ENCODE peak calls at places on chromosomes 7 and 10, in four cellular contexts. One of them, this sample, is unnamed.

GRCh38 chr10:91944880-91945630 is 21.5 kb downstream of the BTAF1 start:
- DNase-seq in bronchial epithelial cell: peak
- DNase-seq in HFFc6: peak
- DNase-seq in WTC11: no peak
- DNase-seq in this sample: no peak

GRCh38 chr10:25017247-25017590 is 807 bp downstream of the THNSL1 start:
- DNase-seq in WTC11: no peak
- DNase-seq in HFFc6: no peak
- DNase-seq in bronchial epithelial cell: no peak
- DNase-seq in this sample: no peak

GRCh38 chr10:28849309-28849708 is 172.0 kb downstream of the BAMBI start:
- DNase-seq in WTC11: no peak
- DNase-seq in bronchial epithelial cell: peak
- DNase-seq in HFFc6: no peak
- DNase-seq in this sample: no peak

GRCh38 chr7:42720871-42721835 is 190.7 kb downstream of the C7orf25 start:
- DNase-seq in HFFc6: no peak
- DNase-seq in bronchial epithelial cell: no peak
- DNase-seq in WTC11: no peak
- DNase-seq in this sample: no peak

GRCh38 chr7:37141742-37142141 is 306.9 kb downstream of the ELMO1 start:
- DNase-seq in bronchial epithelial cell: no peak
- DNase-seq in WTC11: no peak
- DNase-seq in HFFc6: no peak
- DNase-seq in this sample: no peak

GRCh38 chr7:22663319-22663718 is 63.7 kb upstream of the IL6 start:
- DNase-seq in bronchial epithelial cell: no peak
- DNase-seq in HFFc6: peak
- DNase-seq in WTC11: no peak
- DNase-seq in this sample: no peak

GRCh38 chr10:12628964-12629766 is 279.8 kb downstream of the CAMK1D start:
- DNase-seq in WTC11: no peak
- DNase-seq in HFFc6: no peak
- DNase-seq in bronchial epithelial cell: no peak
- DNase-seq in this sample: no peak

GRCh38 chr10:13472359-13472758 is 56.5 kb downstream of the BEND7 start:
- DNase-seq in bronchial epithelial cell: no peak
- DNase-seq in WTC11: no peak
- DNase-seq in HFFc6: no peak
- DNase-seq in this sample: no peak

GRCh38 chr7:93279541-93279940 is 47.4 kb downstream of the VPS50 start:
- DNase-seq in bronchial epithelial cell: no peak
- DNase-seq in WTC11: no peak
- DNase-seq in HFFc6: no peak
- DNase-seq in this sample: no peak

GRCh38 chr10:17199351-17199804 is 2.1 kb downstream of the TRDMT1 start:
- DNase-seq in bronchial epithelial cell: no peak
- DNase-seq in HFFc6: peak
- DNase-seq in WTC11: no peak
- DNase-seq in this sample: no peak

GRCh38 chr10:74213571-74214162 is 62.6 kb downstream of the ADK start:
- DNase-seq in bronchial epithelial cell: peak
- DNase-seq in HFFc6: peak
- DNase-seq in WTC11: peak
- DNase-seq in this sample: no peak

GRCh38 chr10:64379898-64380297 is 858.7 kb downstream of the REEP3 start:
- DNase-seq in bronchial epithelial cell: no peak
- DNase-seq in HFFc6: no peak
- DNase-seq in WTC11: no peak
- DNase-seq in this sample: no peak

GRCh38 chr10:72356987-72357386 is 2.3 kb upstream of the DNAJB12 start:
- DNase-seq in HFFc6: no peak
- DNase-seq in WTC11: no peak
- DNase-seq in bronchial epithelial cell: no peak
- DNase-seq in this sample: no peak

GRCh38 chr10:98994030-98994429 is 241.6 kb downstream of the HPSE2 start:
- DNase-seq in WTC11: no peak
- DNase-seq in HFFc6: no peak
- DNase-seq in bronchial epithelial cell: no peak
- DNase-seq in this sample: no peak

GRCh38 chr7:140685407-140686087 is 11.0 kb upstream of the NDUFB2 start:
- DNase-seq in bronchial epithelial cell: no peak
- DNase-seq in HFFc6: no peak
- DNase-seq in WTC11: no peak
- DNase-seq in this sample: no peak

GRCh38 chr7:38223311-38223710 is 45.3 kb downstream of the STARD3NL start:
- DNase-seq in HFFc6: no peak
- DNase-seq in bronchial epithelial cell: no peak
- DNase-seq in WTC11: no peak
- DNase-seq in this sample: no peak

GRCh38 chr7:28592861-28593260 is 180.5 kb downstream of the CREB5 start:
- DNase-seq in WTC11: no peak
- DNase-seq in bronchial epithelial cell: no peak
- DNase-seq in HFFc6: no peak
- DNase-seq in this sample: no peak

GRCh38 chr7:88020953-88021650 is 87.1 kb downstream of the ADAM22 start:
- DNase-seq in bronchial epithelial cell: no peak
- DNase-seq in WTC11: no peak
- DNase-seq in HFFc6: no peak
- DNase-seq in this sample: no peak

GRCh38 chr10:68752711-68753110 is 31.7 kb downstream of the CCAR1 start:
- DNase-seq in HFFc6: no peak
- DNase-seq in bronchial epithelial cell: no peak
- DNase-seq in WTC11: no peak
- DNase-seq in this sample: no peak

GRCh38 chr10:130052193-130052592 is 58.4 kb downstream of the C10orf143 start:
- DNase-seq in HFFc6: no peak
- DNase-seq in WTC11: no peak
- DNase-seq in bronchial epithelial cell: no peak
- DNase-seq in this sample: no peak

GRCh38 chr7:83579740-83580139 is 69.2 kb downstream of the SEMA3E start:
- DNase-seq in WTC11: no peak
- DNase-seq in HFFc6: no peak
- DNase-seq in bronchial epithelial cell: peak
- DNase-seq in this sample: no peak

GRCh38 chr7:114659409-114659808 is 244.8 kb downstream of the FOXP2 start:
- DNase-seq in HFFc6: no peak
- DNase-seq in bronchial epithelial cell: no peak
- DNase-seq in WTC11: no peak
- DNase-seq in this sample: no peak

GRCh38 chr10:44008270-44008916 is 359.7 kb upstream of the ZNF32 start:
- DNase-seq in HFFc6: peak
- DNase-seq in bronchial epithelial cell: peak
- DNase-seq in WTC11: no peak
- DNase-seq in this sample: no peak

GRCh38 chr10:4801405-4801804 is 24.6 kb upstream of the AKR1E2 start:
- DNase-seq in HFFc6: no peak
- DNase-seq in bronchial epithelial cell: no peak
- DNase-seq in WTC11: no peak
- DNase-seq in this sample: no peak

GRCh38 chr10:71726673-71727428 is 7.3 kb upstream of the C10orf105 start:
- DNase-seq in HFFc6: no peak
- DNase-seq in bronchial epithelial cell: no peak
- DNase-seq in WTC11: no peak
- DNase-seq in this sample: no peak

GRCh38 chr10:42864575-42864974 is 82.0 kb downstream of the BMS1 start:
- DNase-seq in HFFc6: peak
- DNase-seq in WTC11: peak
- DNase-seq in bronchial epithelial cell: peak
- DNase-seq in this sample: no peak

GRCh38 chr7:55020481-55020871 is 1.7 kb downstream of the EGFR start:
- DNase-seq in WTC11: no peak
- DNase-seq in bronchial epithelial cell: peak
- DNase-seq in HFFc6: no peak
- DNase-seq in this sample: no peak

GRCh38 chr7:65264258-65264657 is 109.4 kb upstream of the ZNF92 start:
- DNase-seq in HFFc6: no peak
- DNase-seq in WTC11: no peak
- DNase-seq in bronchial epithelial cell: no peak
- DNase-seq in this sample: no peak

GRCh38 chr10:13815766-13816165 is 229.0 kb downstream of the PRPF18 start:
- DNase-seq in bronchial epithelial cell: peak
- DNase-seq in WTC11: no peak
- DNase-seq in HFFc6: peak
- DNase-seq in this sample: no peak

GRCh38 chr10:125061557-125062243 is 98.7 kb downstream of the CTBP2 start:
- DNase-seq in bronchial epithelial cell: no peak
- DNase-seq in HFFc6: no peak
- DNase-seq in WTC11: no peak
- DNase-seq in this sample: peak

GRCh38 chr7:32219416-32219815 is 149.2 kb upstream of the PDE1C start:
- DNase-seq in HFFc6: no peak
- DNase-seq in bronchial epithelial cell: no peak
- DNase-seq in WTC11: no peak
- DNase-seq in this sample: no peak

GRCh38 chr10:80177781-80178636 is 27.3 kb downstream of the ANXA11 start:
- DNase-seq in HFFc6: peak
- DNase-seq in bronchial epithelial cell: no peak
- DNase-seq in WTC11: no peak
- DNase-seq in this sample: no peak

GRCh38 chr7:132825932-132826480 is 249.7 kb upstream of the PLXNA4 start:
- DNase-seq in HFFc6: no peak
- DNase-seq in WTC11: no peak
- DNase-seq in bronchial epithelial cell: no peak
- DNase-seq in this sample: no peak

GRCh38 chr10:129877773-129878371 is 86.2 kb downstream of the EBF3 start:
- DNase-seq in HFFc6: no peak
- DNase-seq in WTC11: peak
- DNase-seq in bronchial epithelial cell: no peak
- DNase-seq in this sample: no peak

GRCh38 chr10:77190275-77190674 is 447.3 kb downstream of the KCNMA1 start:
- DNase-seq in bronchial epithelial cell: no peak
- DNase-seq in WTC11: no peak
- DNase-seq in HFFc6: no peak
- DNase-seq in this sample: no peak
- TF ChIP-seq CTCF in bronchial epithelial cell: no peak
- TF ChIP-seq CTCF in WTC11: no peak
- TF ChIP-seq CTCF in HFFc6: no peak
- TF ChIP-seq CTCF in this sample: no peak

DNA sequence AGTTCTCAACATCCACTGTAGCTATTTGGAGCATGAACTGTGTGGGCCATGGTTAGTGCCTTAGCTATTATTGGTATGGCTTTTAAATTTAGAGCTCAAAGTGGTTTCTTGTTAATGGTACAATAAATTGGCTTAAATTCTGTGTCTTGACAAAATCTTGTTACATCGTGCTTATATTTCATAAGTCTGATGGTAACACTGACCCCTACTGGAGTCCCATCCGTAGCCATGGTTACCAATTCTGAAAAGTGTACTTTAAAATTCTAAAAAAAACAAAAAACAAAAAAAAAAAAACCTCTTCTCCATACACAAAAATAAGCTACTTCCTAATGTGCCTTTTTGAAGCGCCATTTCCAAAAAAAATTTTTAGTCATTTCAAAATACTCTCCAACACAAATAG is 6.4 kb upstream of the RPP30 start:
- DNase-seq in bronchial epithelial cell: no peak
- DNase-seq in HFFc6: peak
- DNase-seq in WTC11: no peak
- DNase-seq in this sample: no peak
- TF ChIP-seq CTCF in bronchial epithelial cell: peak
- TF ChIP-seq CTCF in HFFc6: peak
- TF ChIP-seq CTCF in WTC11: no peak
- TF ChIP-seq CTCF in this sample: peak

DNA sequence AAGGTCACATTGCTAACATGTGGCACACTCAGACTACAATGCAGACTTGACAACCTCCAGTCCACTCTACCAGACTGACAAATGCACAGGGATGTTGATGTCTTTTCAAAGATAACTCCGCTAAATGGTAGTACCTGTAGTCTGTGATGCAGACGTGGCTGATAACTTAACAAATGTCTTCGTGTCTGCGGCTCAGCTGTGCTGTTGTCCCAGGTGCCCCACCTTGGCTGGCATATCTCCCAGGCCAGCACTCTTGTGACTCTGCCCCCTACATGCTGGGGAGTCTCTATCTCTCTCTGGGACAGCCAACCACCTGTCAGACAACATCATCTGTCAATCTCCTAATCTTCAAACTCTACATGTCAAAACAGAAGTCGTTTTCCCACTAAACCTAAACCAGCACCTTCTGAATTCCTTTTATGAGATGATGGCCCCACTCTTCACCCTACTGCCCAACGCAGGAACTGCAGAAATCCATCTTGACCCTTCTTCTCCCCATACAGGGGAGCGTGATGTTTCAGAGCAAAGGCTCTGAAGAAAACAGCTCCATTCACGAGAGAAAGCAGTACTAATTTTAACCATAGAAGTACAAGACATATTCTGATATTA is 156.4 kb downstream of the USP6NL start:
- DNase-seq in HFFc6: no peak
- DNase-seq in bronchial epithelial cell: no peak
- DNase-seq in WTC11: no peak
- DNase-seq in this sample: no peak
- TF ChIP-seq CTCF in HFFc6: peak
- TF ChIP-seq CTCF in bronchial epithelial cell: peak
- TF ChIP-seq CTCF in WTC11: peak
- TF ChIP-seq CTCF in this sample: no peak

GRCh38 chr10:101066146-101066889 is 4.5 kb downstream of the KAZALD1 start:
- DNase-seq in WTC11: peak
- DNase-seq in bronchial epithelial cell: peak
- DNase-seq in HFFc6: peak
- DNase-seq in this sample: peak
- TF ChIP-seq CTCF in WTC11: no peak
- TF ChIP-seq CTCF in bronchial epithelial cell: peak
- TF ChIP-seq CTCF in HFFc6: peak
- TF ChIP-seq CTCF in this sample: no peak

GRCh38 chr7:116776046-116776445 is 86.3 kb upstream of the CAPZA2 start:
- DNase-seq in HFFc6: no peak
- DNase-seq in WTC11: no peak
- DNase-seq in bronchial epithelial cell: no peak
- DNase-seq in this sample: no peak
- TF ChIP-seq CTCF in HFFc6: no peak
- TF ChIP-seq CTCF in WTC11: no peak
- TF ChIP-seq CTCF in bronchial epithelial cell: no peak
- TF ChIP-seq CTCF in this sample: no peak

This sample was measured in CD14-positive monocyte.